ENCODE peak calls at places on chromosome 15, in eight cellular contexts. One of them, this sample, is unnamed. For H3K27me3, the result is how much of the 10 kb centered on the place peaks cover.

GRCh38 chr15:91135201-91136130 is 35.4 kb downstream of the SV2B start:
- DNase-seq in AG04450: no peak
- DNase-seq in fibroblast of lung: no peak
- DNase-seq in GM23248: no peak
- DNase-seq in GM23338: no peak
- DNase-seq in heart left ventricle: no peak
- DNase-seq in K562: no peak
- DNase-seq in ovary: no peak
- DNase-seq in this sample: no peak

GRCh38 chr15:91651251-91651650 is 202.3 kb upstream of the SLCO3A1 start:
- DNase-seq in AG04450: no peak
- DNase-seq in fibroblast of lung: no peak
- DNase-seq in GM23248: no peak
- DNase-seq in GM23338: no peak
- DNase-seq in heart left ventricle: no peak
- DNase-seq in K562: no peak
- DNase-seq in ovary: no peak
- DNase-seq in this sample: no peak

GRCh38 chr15:44081223-44082013 is 113.7 kb downstream of the FRMD5 start:
- DNase-seq in AG04450: peak
- DNase-seq in fibroblast of lung: peak
- DNase-seq in GM23248: peak
- DNase-seq in GM23338: no peak
- DNase-seq in heart left ventricle: no peak
- DNase-seq in K562: no peak
- DNase-seq in ovary: no peak
- DNase-seq in this sample: no peak

GRCh38 chr15:67101981-67102929 is 36.9 kb downstream of the SMAD3 start:
- DNase-seq in AG04450: no peak
- DNase-seq in fibroblast of lung: peak
- DNase-seq in GM23248: peak
- DNase-seq in GM23338: no peak
- DNase-seq in heart left ventricle: no peak
- DNase-seq in K562: no peak
- DNase-seq in ovary: no peak
- DNase-seq in this sample: no peak

GRCh38 chr15:63476229-63476632 is 28.2 kb upstream of the USP3 start:
- DNase-seq in AG04450: peak
- DNase-seq in fibroblast of lung: peak
- DNase-seq in GM23248: peak
- DNase-seq in GM23338: no peak
- DNase-seq in heart left ventricle: no peak
- DNase-seq in K562: no peak
- DNase-seq in ovary: no peak
- DNase-seq in this sample: peak

GRCh38 chr15:39951561-39951960 is 17.6 kb downstream of the EIF2AK4 start:
- DNase-seq in AG04450: no peak
- DNase-seq in fibroblast of lung: no peak
- DNase-seq in GM23248: no peak
- DNase-seq in GM23338: no peak
- DNase-seq in heart left ventricle: no peak
- DNase-seq in K562: no peak
- DNase-seq in ovary: no peak
- DNase-seq in this sample: no peak

GRCh38 chr15:96412919-96413231 is 82.4 kb downstream of the NR2F2 start:
- DNase-seq in AG04450: no peak
- DNase-seq in fibroblast of lung: no peak
- DNase-seq in GM23248: no peak
- DNase-seq in GM23338: no peak
- DNase-seq in heart left ventricle: no peak
- DNase-seq in K562: no peak
- DNase-seq in ovary: no peak
- DNase-seq in this sample: no peak

GRCh38 chr15:62325597-62325996 is 160.5 kb upstream of the C2CD4B start:
- DNase-seq in AG04450: no peak
- DNase-seq in fibroblast of lung: no peak
- DNase-seq in GM23248: no peak
- DNase-seq in GM23338: no peak
- DNase-seq in heart left ventricle: no peak
- DNase-seq in K562: no peak
- DNase-seq in ovary: no peak
- DNase-seq in this sample: no peak

GRCh38 chr15:64776402-64776786 is 1.0 kb upstream of the RBPMS2 start:
- DNase-seq in AG04450: no peak
- DNase-seq in fibroblast of lung: no peak
- DNase-seq in GM23248: no peak
- DNase-seq in GM23338: peak
- DNase-seq in heart left ventricle: peak
- DNase-seq in K562: no peak
- DNase-seq in ovary: peak
- DNase-seq in this sample: no peak

GRCh38 chr15:27635916-27636315 is 463.2 kb downstream of the OCA2 start:
- DNase-seq in AG04450: no peak
- DNase-seq in fibroblast of lung: no peak
- DNase-seq in GM23248: no peak
- DNase-seq in GM23338: no peak
- DNase-seq in heart left ventricle: no peak
- DNase-seq in K562: no peak
- DNase-seq in ovary: no peak
- DNase-seq in this sample: no peak

GRCh38 chr15:38699633-38700230 is 135.1 kb upstream of the RASGRP1 start:
- DNase-seq in AG04450: no peak
- DNase-seq in fibroblast of lung: peak
- DNase-seq in GM23248: peak
- DNase-seq in GM23338: peak
- DNase-seq in heart left ventricle: peak
- DNase-seq in K562: peak
- DNase-seq in ovary: no peak
- DNase-seq in this sample: peak

GRCh38 chr15:79881668-79882067 is 15.1 kb downstream of the MTHFS start:
- DNase-seq in AG04450: no peak
- DNase-seq in fibroblast of lung: no peak
- DNase-seq in GM23248: no peak
- DNase-seq in GM23338: no peak
- DNase-seq in heart left ventricle: no peak
- DNase-seq in K562: no peak
- DNase-seq in ovary: no peak
- DNase-seq in this sample: no peak

GRCh38 chr15:90184119-90184785 is 16.9 kb upstream of the SEMA4B start:
- DNase-seq in AG04450: no peak
- DNase-seq in fibroblast of lung: peak
- DNase-seq in GM23248: peak
- DNase-seq in GM23338: peak
- DNase-seq in heart left ventricle: peak
- DNase-seq in K562: peak
- DNase-seq in ovary: peak
- DNase-seq in this sample: peak

GRCh38 chr15:100060276-100060926 is 281.4 kb downstream of the ADAMTS17 start:
- DNase-seq in AG04450: peak
- DNase-seq in fibroblast of lung: peak
- DNase-seq in GM23248: peak
- DNase-seq in GM23338: no peak
- DNase-seq in heart left ventricle: peak
- DNase-seq in K562: no peak
- DNase-seq in ovary: no peak
- DNase-seq in this sample: no peak

GRCh38 chr15:44219073-44219472 is 24.0 kb upstream of the FRMD5 start:
- DNase-seq in AG04450: no peak
- DNase-seq in fibroblast of lung: no peak
- DNase-seq in GM23248: no peak
- DNase-seq in GM23338: no peak
- DNase-seq in heart left ventricle: no peak
- DNase-seq in K562: no peak
- DNase-seq in ovary: no peak
- DNase-seq in this sample: no peak

GRCh38 chr15:100973351-100974034 is 54.3 kb downstream of the LRRK1 start:
- DNase-seq in AG04450: no peak
- DNase-seq in fibroblast of lung: peak
- DNase-seq in GM23248: no peak
- DNase-seq in GM23338: peak
- DNase-seq in heart left ventricle: no peak
- DNase-seq in K562: no peak
- DNase-seq in ovary: no peak
- DNase-seq in this sample: no peak

GRCh38 chr15:55394694-55395093 is 13.5 kb downstream of the CCPG1 start:
- DNase-seq in AG04450: no peak
- DNase-seq in fibroblast of lung: no peak
- DNase-seq in GM23248: no peak
- DNase-seq in GM23338: no peak
- DNase-seq in heart left ventricle: no peak
- DNase-seq in K562: no peak
- DNase-seq in ovary: no peak
- DNase-seq in this sample: no peak

DNA sequence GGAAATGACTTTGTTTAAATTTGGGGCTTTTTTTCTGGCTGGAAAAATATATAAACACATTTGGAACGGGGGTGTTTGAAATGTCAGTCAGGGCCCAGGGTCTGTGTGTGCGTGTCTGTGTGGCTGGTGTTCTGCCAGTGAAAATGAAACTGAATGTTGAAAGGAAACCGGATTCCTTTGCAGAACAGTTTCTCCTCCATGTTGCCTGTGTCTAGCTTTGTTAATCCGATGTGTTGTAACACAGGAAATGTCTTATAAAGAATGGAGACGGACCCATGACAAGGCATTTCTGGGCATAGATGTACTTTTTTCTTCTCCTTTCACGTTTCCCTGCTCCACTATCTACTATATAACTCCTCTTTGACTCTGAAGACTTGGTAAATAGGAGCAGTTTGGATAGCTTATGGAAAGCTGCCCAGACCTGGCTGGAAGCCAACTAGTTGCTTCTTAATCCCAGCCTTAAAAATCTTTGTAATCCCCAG is 2.8 kb downstream of the SQOR start:
- DNase-seq in AG04450: peak
- DNase-seq in fibroblast of lung: peak
- DNase-seq in GM23248: peak
- DNase-seq in GM23338: no peak
- DNase-seq in heart left ventricle: peak
- DNase-seq in K562: peak
- DNase-seq in ovary: peak
- DNase-seq in this sample: no peak
- H3K4me3 ChIP-seq in AG04450: peak
- H3K4me3 ChIP-seq in fibroblast of lung: peak
- H3K4me3 ChIP-seq in GM23248: peak
- H3K4me3 ChIP-seq in GM23338: no peak
- H3K4me3 ChIP-seq in heart left ventricle: peak
- H3K4me3 ChIP-seq in K562: no peak
- H3K4me3 ChIP-seq in ovary: peak
- H3K4me3 ChIP-seq in this sample: no peak

GRCh38 chr15:93317772-93318171 is 228.8 kb upstream of the RGMA start:
- DNase-seq in AG04450: no peak
- DNase-seq in fibroblast of lung: no peak
- DNase-seq in GM23248: no peak
- DNase-seq in GM23338: no peak
- DNase-seq in heart left ventricle: no peak
- DNase-seq in K562: no peak
- DNase-seq in ovary: no peak
- DNase-seq in this sample: no peak
- H3K27me3 ChIP-seq in AG04450: under half
- H3K27me3 ChIP-seq in fibroblast of lung: under half
- H3K27me3 ChIP-seq in GM23248: under half
- H3K27me3 ChIP-seq in GM23338: under half
- H3K27me3 ChIP-seq in heart left ventricle: under half
- H3K27me3 ChIP-seq in K562: under half
- H3K27me3 ChIP-seq in ovary: under half
- H3K27me3 ChIP-seq in this sample: under half

GRCh38 chr15:69313437-69314000 is 14.8 kb downstream of the PAQR5 start:
- DNase-seq in AG04450: no peak
- DNase-seq in fibroblast of lung: no peak
- DNase-seq in GM23248: no peak
- DNase-seq in GM23338: no peak
- DNase-seq in heart left ventricle: no peak
- DNase-seq in K562: no peak
- DNase-seq in ovary: no peak
- DNase-seq in this sample: no peak
- H3K4me3 ChIP-seq in AG04450: no peak
- H3K4me3 ChIP-seq in fibroblast of lung: no peak
- H3K4me3 ChIP-seq in GM23248: no peak
- H3K4me3 ChIP-seq in GM23338: no peak
- H3K4me3 ChIP-seq in heart left ventricle: no peak
- H3K4me3 ChIP-seq in K562: no peak
- H3K4me3 ChIP-seq in ovary: no peak
- H3K4me3 ChIP-seq in this sample: no peak

GRCh38 chr15:37112171-37112570 is 11.8 kb upstream of the MEIS2 start:
- DNase-seq in AG04450: no peak
- DNase-seq in fibroblast of lung: no peak
- DNase-seq in GM23248: peak
- DNase-seq in GM23338: no peak
- DNase-seq in heart left ventricle: no peak
- DNase-seq in K562: no peak
- DNase-seq in ovary: no peak
- DNase-seq in this sample: no peak
- H3K27me3 ChIP-seq in AG04450: under half
- H3K27me3 ChIP-seq in fibroblast of lung: under half
- H3K27me3 ChIP-seq in GM23248: under half
- H3K27me3 ChIP-seq in GM23338: half or more
- H3K27me3 ChIP-seq in heart left ventricle: under half
- H3K27me3 ChIP-seq in K562: under half
- H3K27me3 ChIP-seq in ovary: under half
- H3K27me3 ChIP-seq in this sample: under half

GRCh38 chr15:32908135-32908801 is 190.5 kb downstream of the GREM1 start:
- DNase-seq in AG04450: peak
- DNase-seq in fibroblast of lung: peak
- DNase-seq in GM23248: no peak
- DNase-seq in GM23338: no peak
- DNase-seq in heart left ventricle: no peak
- DNase-seq in K562: no peak
- DNase-seq in ovary: no peak
- DNase-seq in this sample: no peak
- H3K4me3 ChIP-seq in AG04450: no peak
- H3K4me3 ChIP-seq in fibroblast of lung: no peak
- H3K4me3 ChIP-seq in GM23248: no peak
- H3K4me3 ChIP-seq in GM23338: no peak
- H3K4me3 ChIP-seq in heart left ventricle: no peak
- H3K4me3 ChIP-seq in K562: no peak
- H3K4me3 ChIP-seq in ovary: no peak
- H3K4me3 ChIP-seq in this sample: no peak

This sample was measured in Caco-2.